ENCODE peak calls at places on chromosomes 2 and 18, in four cellular contexts. One of them, this sample, is unnamed.

GRCh38 chr2:174013310-174013751 is 48.2 kb upstream of the SP3 start:
- DNase-seq in WTC11: peak
- DNase-seq in HepG2: no peak
- DNase-seq in GM12878: no peak
- DNase-seq in this sample: no peak

GRCh38 chr2:25587361-25587760 is 86.0 kb downstream of the DTNB start:
- DNase-seq in WTC11: no peak
- DNase-seq in HepG2: no peak
- DNase-seq in GM12878: no peak
- DNase-seq in this sample: no peak

GRCh38 chr18:32769242-32770180 is 3.3 kb downstream of the KLHL14 start:
- DNase-seq in WTC11: peak
- DNase-seq in HepG2: peak
- DNase-seq in GM12878: no peak
- DNase-seq in this sample: no peak

GRCh38 chr18:68438983-68439382 is 275.9 kb downstream of the TMX3 start:
- DNase-seq in WTC11: no peak
- DNase-seq in HepG2: no peak
- DNase-seq in GM12878: no peak
- DNase-seq in this sample: no peak

GRCh38 chr2:54074636-54075341 is 40.6 kb upstream of the ACYP2 start:
- DNase-seq in WTC11: no peak
- DNase-seq in HepG2: no peak
- DNase-seq in GM12878: no peak
- DNase-seq in this sample: no peak

GRCh38 chr2:30003128-30003527 is 81.7 kb upstream of the ALK start:
- DNase-seq in WTC11: no peak
- DNase-seq in HepG2: no peak
- DNase-seq in GM12878: no peak
- DNase-seq in this sample: no peak

GRCh38 chr2:178211943-178212342 is 17.6 kb downstream of the OSBPL6 start:
- DNase-seq in WTC11: peak
- DNase-seq in HepG2: no peak
- DNase-seq in GM12878: no peak
- DNase-seq in this sample: no peak

GRCh38 chr2:120771556-120772208 is 36.0 kb downstream of the GLI2 start:
- DNase-seq in WTC11: no peak
- DNase-seq in HepG2: no peak
- DNase-seq in GM12878: no peak
- DNase-seq in this sample: no peak

GRCh38 chr18:25876334-25876979 is 214.0 kb downstream of the SS18 start:
- DNase-seq in WTC11: no peak
- DNase-seq in HepG2: no peak
- DNase-seq in GM12878: no peak
- DNase-seq in this sample: no peak

GRCh38 chr2:175007510-175007909 is 2.3 kb upstream of the CHN1 start:
- DNase-seq in WTC11: no peak
- DNase-seq in HepG2: no peak
- DNase-seq in GM12878: no peak
- DNase-seq in this sample: no peak

GRCh38 chr18:49784427-49785185 is 28.7 kb downstream of the ACAA2 start:
- DNase-seq in WTC11: no peak
- DNase-seq in HepG2: no peak
- DNase-seq in GM12878: no peak
- DNase-seq in this sample: no peak

GRCh38 chr2:235641333-235641732 is 147.5 kb downstream of the AGAP1 start:
- DNase-seq in WTC11: no peak
- DNase-seq in HepG2: no peak
- DNase-seq in GM12878: no peak
- DNase-seq in this sample: no peak

GRCh38 chr2:32418777-32419176 is 62.0 kb downstream of the BIRC6 start:
- DNase-seq in WTC11: no peak
- DNase-seq in HepG2: no peak
- DNase-seq in GM12878: no peak
- DNase-seq in this sample: no peak

GRCh38 chr2:212863185-212863588 is 288.2 kb downstream of the IKZF2 start:
- DNase-seq in WTC11: peak
- DNase-seq in HepG2: peak
- DNase-seq in GM12878: peak
- DNase-seq in this sample: no peak

GRCh38 chr2:219720956-219721355 is 93.5 kb downstream of the SLC4A3 start:
- DNase-seq in WTC11: no peak
- DNase-seq in HepG2: no peak
- DNase-seq in GM12878: no peak
- DNase-seq in this sample: no peak

GRCh38 chr2:32384529-32384928 is 27.7 kb downstream of the BIRC6 start:
- DNase-seq in WTC11: no peak
- DNase-seq in HepG2: no peak
- DNase-seq in GM12878: no peak
- DNase-seq in this sample: no peak

GRCh38 chr18:79397830-79398761 is 2.4 kb downstream of the NFATC1 start:
- DNase-seq in WTC11: no peak
- DNase-seq in HepG2: no peak
- DNase-seq in GM12878: no peak
- DNase-seq in this sample: no peak

GRCh38 chr2:9914384-9915065 is 37.0 kb upstream of the GRHL1 start:
- DNase-seq in WTC11: no peak
- DNase-seq in HepG2: no peak
- DNase-seq in GM12878: peak
- DNase-seq in this sample: peak

GRCh38 chr2:84022810-84023431 is 436.2 kb downstream of the SUCLG1 start:
- DNase-seq in WTC11: peak
- DNase-seq in HepG2: peak
- DNase-seq in GM12878: no peak
- DNase-seq in this sample: peak

GRCh38 chr18:36761186-36761698 is 67.6 kb downstream of the TPGS2 start:
- DNase-seq in WTC11: peak
- DNase-seq in HepG2: peak
- DNase-seq in GM12878: no peak
- DNase-seq in this sample: no peak

GRCh38 chr18:63382843-63383242 is 15.8 kb upstream of the KDSR start:
- DNase-seq in WTC11: no peak
- DNase-seq in HepG2: no peak
- DNase-seq in GM12878: no peak
- DNase-seq in this sample: no peak

GRCh38 chr2:58594175-58594574 is 353.1 kb upstream of the FANCL start:
- DNase-seq in WTC11: peak
- DNase-seq in HepG2: peak
- DNase-seq in GM12878: no peak
- DNase-seq in this sample: peak
- TF ChIP-seq ETV6 in WTC11: no peak
- TF ChIP-seq ETV6 in HepG2: no peak
- TF ChIP-seq ETV6 in GM12878: no peak
- TF ChIP-seq ETV6 in this sample: no peak

GRCh38 chr18:58847383-58848071 is 17.1 kb upstream of the ZNF532 start:
- DNase-seq in WTC11: peak
- DNase-seq in HepG2: no peak
- DNase-seq in GM12878: no peak
- DNase-seq in this sample: no peak
- TF ChIP-seq ETV6 in WTC11: peak
- TF ChIP-seq ETV6 in HepG2: no peak
- TF ChIP-seq ETV6 in GM12878: no peak
- TF ChIP-seq ETV6 in this sample: no peak

DNA sequence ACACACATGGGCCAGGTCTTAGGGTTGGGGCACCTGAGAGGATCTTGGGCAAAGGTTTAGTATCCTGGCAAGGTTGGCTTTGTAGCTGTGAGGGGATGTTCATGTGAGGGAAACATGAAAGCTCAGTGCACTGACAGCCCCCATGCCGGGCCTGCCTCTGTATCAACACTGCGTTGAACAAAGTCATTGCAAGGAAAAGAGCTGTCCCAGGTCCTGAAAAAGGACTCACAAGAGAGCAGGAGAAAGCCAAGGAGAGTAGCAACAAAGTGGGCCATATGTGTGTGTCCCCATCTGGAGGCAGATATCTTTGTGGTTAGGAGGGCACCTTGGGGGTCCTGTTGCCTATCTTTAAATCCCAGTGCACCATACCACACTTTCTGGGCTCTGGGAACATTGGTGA is 237.8 kb upstream of the THSD7B start:
- DNase-seq in WTC11: peak
- DNase-seq in HepG2: peak
- DNase-seq in GM12878: no peak
- DNase-seq in this sample: no peak
- TF ChIP-seq ETV6 in WTC11: no peak
- TF ChIP-seq ETV6 in HepG2: no peak
- TF ChIP-seq ETV6 in GM12878: no peak
- TF ChIP-seq ETV6 in this sample: no peak

DNA sequence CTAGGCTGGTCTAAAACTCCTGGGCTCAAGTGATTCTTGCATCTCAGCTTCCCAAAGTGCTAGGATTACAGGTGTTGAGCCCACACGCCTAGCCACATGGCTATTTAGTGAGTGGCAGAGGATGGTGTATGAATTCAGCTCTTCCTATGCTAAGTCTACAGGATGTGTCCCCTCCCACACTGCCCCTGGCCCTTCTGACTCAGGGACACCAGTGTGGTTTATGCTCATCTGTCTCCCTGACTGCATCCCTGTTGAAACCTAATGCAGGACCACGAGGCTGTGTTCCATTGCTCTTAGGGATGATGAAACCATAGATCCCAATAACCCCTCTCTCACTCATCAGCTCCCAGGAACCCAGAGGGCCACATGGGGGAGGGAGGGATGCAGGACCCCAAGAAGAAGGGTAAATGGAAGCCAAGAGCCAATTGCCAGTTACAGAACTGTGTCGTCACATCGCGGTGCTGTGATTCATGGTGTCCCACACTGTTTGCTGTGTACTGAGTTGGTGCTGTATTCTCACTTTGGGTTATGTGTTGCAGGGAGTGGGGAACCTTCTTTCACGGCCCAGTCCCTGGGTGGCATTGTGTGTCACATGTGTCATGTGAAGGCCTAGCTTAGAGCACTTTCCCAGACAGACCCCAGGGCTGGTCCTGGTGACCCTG is 102.9 kb upstream of the HAAO start:
- DNase-seq in WTC11: no peak
- DNase-seq in HepG2: no peak
- DNase-seq in GM12878: no peak
- DNase-seq in this sample: no peak
- TF ChIP-seq ETV6 in WTC11: no peak
- TF ChIP-seq ETV6 in HepG2: no peak
- TF ChIP-seq ETV6 in GM12878: no peak
- TF ChIP-seq ETV6 in this sample: no peak

DNA sequence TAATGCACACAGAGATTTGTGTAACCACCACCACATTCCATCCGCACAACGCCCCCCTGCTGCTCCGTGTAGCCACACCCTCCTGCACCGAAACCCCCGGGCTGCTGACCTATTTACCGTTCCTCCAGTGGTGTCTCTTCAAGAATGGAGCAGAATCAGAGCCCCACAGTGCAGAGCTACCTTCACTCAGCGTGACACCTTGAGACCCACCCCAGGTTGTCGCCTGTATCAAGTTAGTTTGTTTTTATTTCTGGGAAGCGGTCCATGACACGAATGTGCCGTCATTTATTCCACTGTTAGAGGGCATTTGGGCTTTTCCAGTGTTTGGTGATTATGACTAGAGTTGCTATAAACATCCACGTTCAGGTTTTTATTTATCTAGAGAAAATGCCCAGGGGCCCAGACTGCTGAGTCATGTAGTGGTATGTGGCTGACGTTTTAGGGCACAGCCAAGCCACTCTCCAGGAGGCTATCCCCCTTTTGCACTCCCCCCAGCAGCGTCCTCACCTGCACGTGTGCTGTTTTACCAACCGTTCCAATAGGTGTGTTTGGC is 266.7 kb downstream of the NDUFA10 start:
- DNase-seq in WTC11: no peak
- DNase-seq in HepG2: no peak
- DNase-seq in GM12878: no peak
- DNase-seq in this sample: no peak
- TF ChIP-seq ETV6 in WTC11: no peak
- TF ChIP-seq ETV6 in HepG2: no peak
- TF ChIP-seq ETV6 in GM12878: no peak
- TF ChIP-seq ETV6 in this sample: no peak

DNA sequence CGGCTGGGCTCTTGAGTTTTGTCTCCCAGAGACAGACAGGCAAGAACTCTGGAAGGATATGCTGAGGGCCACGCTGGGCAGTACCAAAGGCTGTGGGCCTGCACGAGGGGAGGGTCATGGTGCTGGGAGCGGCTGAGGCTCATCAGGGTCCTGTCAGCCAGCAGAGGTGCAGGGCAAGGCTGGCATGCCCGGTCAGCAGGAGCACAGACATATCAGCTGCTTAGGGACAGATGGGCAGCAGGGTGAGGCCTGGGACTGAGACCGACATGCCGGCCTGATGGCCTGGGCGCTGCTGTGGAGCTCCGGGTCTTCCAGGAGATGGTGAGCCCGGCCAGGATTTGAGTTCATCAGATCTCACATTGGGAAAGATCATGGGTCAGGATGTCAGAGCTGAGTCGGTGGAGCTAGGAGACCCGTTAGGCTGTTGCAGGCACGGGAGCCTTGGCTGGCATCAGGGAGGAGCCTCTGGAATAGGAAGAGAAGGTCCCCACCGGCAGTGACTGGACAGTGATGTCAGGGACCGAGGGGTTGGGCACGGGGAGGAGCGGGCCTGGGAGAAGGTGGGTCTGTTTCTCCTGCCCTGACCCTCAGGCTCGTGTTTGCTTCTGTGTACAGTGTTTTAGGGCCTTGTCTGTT is 18.8 kb downstream of the CNDP2 start:
- DNase-seq in WTC11: no peak
- DNase-seq in HepG2: no peak
- DNase-seq in GM12878: no peak
- DNase-seq in this sample: no peak
- TF ChIP-seq ETV6 in WTC11: no peak
- TF ChIP-seq ETV6 in HepG2: no peak
- TF ChIP-seq ETV6 in GM12878: no peak
- TF ChIP-seq ETV6 in this sample: no peak

DNA sequence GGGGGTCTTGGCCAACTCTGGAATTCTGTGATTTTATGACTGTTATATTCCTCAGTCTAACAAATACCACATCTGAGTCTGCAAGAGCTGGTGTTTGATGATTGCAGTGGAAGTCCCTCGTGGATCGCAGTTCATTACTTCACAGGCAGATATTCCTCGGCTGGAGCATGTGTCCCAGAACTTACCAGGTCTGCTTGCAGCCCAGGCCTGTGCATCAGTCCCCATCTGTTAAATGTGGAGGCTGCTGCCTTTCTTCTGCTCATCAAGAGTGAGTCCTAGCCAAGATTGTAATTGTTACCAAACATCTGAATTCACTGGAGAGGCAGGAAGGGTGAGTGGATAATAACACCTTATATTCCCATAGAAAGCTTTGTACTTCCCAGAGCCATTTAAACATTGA is 55.6 kb downstream of the PRKCE start:
- DNase-seq in WTC11: no peak
- DNase-seq in HepG2: no peak
- DNase-seq in GM12878: no peak
- DNase-seq in this sample: no peak
- TF ChIP-seq ETV6 in WTC11: no peak
- TF ChIP-seq ETV6 in HepG2: no peak
- TF ChIP-seq ETV6 in GM12878: no peak
- TF ChIP-seq ETV6 in this sample: no peak

DNA sequence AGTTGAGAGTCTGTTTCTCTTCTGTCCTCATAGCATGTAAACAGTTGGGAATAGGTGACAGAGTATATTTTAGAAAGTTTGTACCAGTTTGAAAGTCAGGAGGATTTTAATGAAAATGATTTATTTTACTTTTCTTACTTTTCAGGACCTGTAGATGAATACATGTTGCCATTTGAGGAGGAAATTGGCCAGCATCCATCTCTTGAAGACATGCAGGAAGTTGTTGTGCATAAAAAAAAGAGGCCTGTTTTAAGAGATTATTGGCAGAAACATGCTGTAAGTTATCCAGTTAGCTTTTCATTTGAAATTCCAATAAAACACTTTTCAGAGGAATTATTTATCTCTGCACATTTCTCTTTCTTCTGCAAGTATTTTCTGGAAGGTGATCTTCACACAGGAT is 81.1 kb downstream of the ACVR2A start:
- DNase-seq in WTC11: no peak
- DNase-seq in HepG2: no peak
- DNase-seq in GM12878: no peak
- DNase-seq in this sample: no peak
- TF ChIP-seq ETV6 in WTC11: no peak
- TF ChIP-seq ETV6 in HepG2: no peak
- TF ChIP-seq ETV6 in GM12878: no peak
- TF ChIP-seq ETV6 in this sample: no peak